ENCODE peak calls at places on chromosomes 11 and 22, in seven cellular contexts. W is HFF-Myc, K is fibroblast of mammary gland, L is cardiac muscle cell, E is colonic mucosa, S is cardiac fibroblast, O is psoas muscle. D is an unnamed sample.

GRCh38 chr11:128632151-128632791 is 44.9 kb upstream of the ETS1 start:
- DNase-seq in W (no peak), K (peak), L (peak), E (no peak), S (peak), O (no peak), D (no peak)

GRCh38 chr22:20312396-20313191 is 7.3 kb downstream of the DGCR6L start:
- DNase-seq in W (no peak), K (no peak), L (no peak), E (peak), S (no peak), O (no peak), D (no peak)

GRCh38 chr22:30044369-30044768 is 35.9 kb upstream of the HORMAD2 start:
- DNase-seq in W (peak), K (peak), L (no peak), E (peak), S (peak), O (no peak), D (peak)

GRCh38 chr11:111733009-111733408 is 33.2 kb downstream of the PPP2R1B start:
- DNase-seq in W (no peak), K (peak), L (no peak), E (no peak), S (peak), O (peak), D (no peak)

GRCh38 chr22:29767289-29768051 is at the start of gene UQCR10:
- DNase-seq in W (peak), K (peak), L (peak), E (peak), S (peak), O (peak), D (no peak)

GRCh38 chr11:70834277-70834940 is 418.0 kb downstream of the SHANK2 start:
- DNase-seq in W (no peak), K (no peak), L (no peak), E (no peak), S (no peak), O (no peak), D (no peak)

GRCh38 chr11:118152020-118152551 is 537 bp downstream of the SCN4B start:
- DNase-seq in W (no peak), K (no peak), L (no peak), E (no peak), S (no peak), O (no peak), D (no peak)

GRCh38 chr22:45280583-45280972 is 4.2 kb upstream of the UPK3A start:
- DNase-seq in W (no peak), K (no peak), L (no peak), E (no peak), S (no peak), O (no peak), D (no peak)

GRCh38 chr11:15826008-15826650 is 530.2 kb downstream of the SOX6 start:
- DNase-seq in W (no peak), K (no peak), L (no peak), E (no peak), S (no peak), O (no peak), D (no peak)

GRCh38 chr11:44977493-44977984 is 26.9 kb upstream of the TP53I11 start:
- DNase-seq in W (no peak), K (no peak), L (no peak), E (no peak), S (no peak), O (no peak), D (no peak)

GRCh38 chr11:126352934-126353801 is 2.3 kb upstream of the ST3GAL4 start:
- DNase-seq in W (peak), K (peak), L (no peak), E (no peak), S (peak), O (no peak), D (no peak)

GRCh38 chr11:75816561-75817239 is 1.7 kb downstream of the UVRAG start:
- DNase-seq in W (no peak), K (peak), L (no peak), E (no peak), S (peak), O (no peak), D (no peak)

GRCh38 chr11:73349633-73350032 is 26.6 kb upstream of the RELT start:
- DNase-seq in W (no peak), K (no peak), L (no peak), E (no peak), S (no peak), O (no peak), D (no peak)

GRCh38 chr22:42320463-42321416 is 50.3 kb upstream of the TCF20 start:
- DNase-seq in W (no peak), K (no peak), L (no peak), E (peak), S (no peak), O (no peak), D (no peak)

GRCh38 chr11:70106757-70107156 is 28.6 kb downstream of the ANO1 start:
- DNase-seq in W (no peak), K (no peak), L (no peak), E (no peak), S (no peak), O (no peak), D (no peak)

GRCh38 chr11:47941907-47942558 is 38.3 kb upstream of the PTPRJ start:
- DNase-seq in W (no peak), K (no peak), L (no peak), E (no peak), S (no peak), O (no peak), D (no peak)

GRCh38 chr22:39343259-39344045 is 6.3 kb upstream of the SYNGR1 start:
- DNase-seq in W (peak), K (peak), L (peak), E (peak), S (peak), O (no peak), D (no peak)

GRCh38 chr22:46574993-46575914 is 37.8 kb upstream of the CELSR1 start:
- DNase-seq in W (no peak), K (no peak), L (peak), E (peak), S (no peak), O (peak), D (no peak)

GRCh38 chr11:72471005-72471898 is 36.9 kb upstream of the CLPB start:
- DNase-seq in W (peak), K (peak), L (peak), E (peak), S (peak), O (peak), D (no peak)

GRCh38 chr11:129815596-129816461 is at the start of gene TMEM45B:
- DNase-seq in W (no peak), K (no peak), L (peak), E (peak), S (no peak), O (no peak), D (no peak)

GRCh38 chr11:104163100-104164027 is 583 bp downstream of the PDGFD start:
- DNase-seq in W (no peak), K (peak), L (peak), E (peak), S (peak), O (peak), D (no peak)

GRCh38 chr11:19428206-19429001 is 187.7 kb upstream of the E2F8 start:
- DNase-seq in W (no peak), K (peak), L (no peak), E (no peak), S (peak), O (no peak), D (no peak)
- TF ChIP-seq CTCF in W (no peak), K (no peak), L (no peak), E (no peak), S (peak), O (no peak), D (no peak)

GRCh38 chr22:24153959-24154358 is 27.3 kb upstream of the SUSD2 start:
- DNase-seq in W (no peak), K (no peak), L (no peak), E (no peak), S (no peak), O (no peak), D (no peak)
- H3K4me3 ChIP-seq in W (no peak), K (no peak), L (no peak), E (no peak), S (no peak), O (no peak), D (no peak)

GRCh38 chr11:64777449-64778222 is 706 bp downstream of the SF1 start:
- DNase-seq in W (no peak), K (peak), L (peak), E (peak), S (peak), O (peak), D (peak)
- TF ChIP-seq CTCF in W (no peak), K (no peak), L (no peak), E (no peak), S (no peak), O (no peak), D (no peak)

DNA sequence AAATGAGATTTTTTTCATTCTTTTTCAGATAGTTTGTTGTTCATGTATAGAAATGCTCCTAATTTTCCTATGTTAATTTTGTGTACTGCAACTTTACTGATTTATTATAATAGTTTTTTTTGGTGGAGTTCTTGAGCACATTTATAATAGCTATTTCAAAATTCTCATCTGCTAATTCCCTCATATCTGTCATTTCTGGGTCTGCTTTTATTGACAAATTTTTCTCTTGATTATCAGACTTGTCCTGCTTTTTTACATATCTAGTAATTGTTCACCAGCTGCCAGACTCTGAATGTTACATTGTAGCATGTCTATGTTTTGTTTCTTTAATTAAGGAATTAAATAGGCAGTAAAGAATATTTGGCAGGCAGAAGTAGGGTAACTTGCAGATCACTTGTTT is 60.9 kb upstream of the PARVA start:
- DNase-seq in W (no peak), K (no peak), L (no peak), E (no peak), S (no peak), O (no peak), D (no peak)
- H3K4me3 ChIP-seq in W (no peak), K (no peak), L (no peak), E (no peak), S (no peak), O (no peak), D (no peak)

GRCh38 chr11:22133785-22134184 is 59.1 kb upstream of the ANO5 start:
- DNase-seq in W (no peak), K (no peak), L (no peak), E (no peak), S (no peak), O (no peak), D (no peak)

DNA sequence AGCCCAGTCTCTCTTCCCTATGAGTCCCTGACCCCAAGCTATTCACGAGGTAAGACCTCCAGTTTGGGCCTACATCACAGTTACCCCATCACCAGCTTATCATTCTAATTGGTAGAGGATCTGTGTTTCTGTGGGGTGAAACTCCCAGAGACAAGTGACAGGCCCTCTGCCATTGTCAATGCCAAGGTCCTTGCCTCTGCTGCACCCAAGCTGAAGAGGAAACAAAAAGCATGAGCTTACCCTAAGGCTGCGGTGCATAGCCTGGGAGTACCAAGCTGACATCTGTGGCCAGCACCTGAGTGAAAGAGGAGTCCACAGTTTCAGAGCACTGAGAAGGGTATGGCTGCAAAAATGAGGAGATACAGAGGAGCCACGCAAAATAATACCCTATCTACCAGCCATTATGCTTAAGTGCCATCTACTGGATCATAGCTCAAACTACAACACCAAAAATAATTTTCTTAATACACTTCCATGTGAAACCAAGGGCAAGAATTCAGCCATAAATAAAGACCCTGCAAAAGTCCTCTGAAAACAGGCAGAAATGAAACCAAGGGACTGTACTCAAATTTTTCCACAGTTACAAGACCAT is 62.3 kb upstream of the ANO5 start:
- DNase-seq in W (no peak), K (no peak), L (peak), E (no peak), S (peak), O (no peak), D (no peak)
- TF ChIP-seq CTCF in W (no peak), K (peak), L (no peak), E (no peak), S (peak), O (peak), D (no peak)

GRCh38 chr11:1547467-1548098 is 24.5 kb downstream of the DUSP8 start:
- DNase-seq in W (no peak), K (no peak), L (no peak), E (no peak), S (no peak), O (no peak), D (no peak)
- H3K4me3 ChIP-seq in W (no peak), K (no peak), L (peak), E (peak), S (no peak), O (peak), D (no peak)